ENCODE peak calls at places on chromosomes 7 and 10, in nine cellular contexts. H is CD8-positive, alpha-beta memory T cell; P is left ventricle myocardium inferior; S is astrocyte; F is CD8-positive, alpha-beta T cell; X is transverse colon; E is lower lobe of right lung; L is IMR-90; N is ovary. U is an unnamed sample. For H3K4me1, the result is how much of the 10 kb centered on the place peaks cover.

GRCh38 chr7:7529328-7529727 is 6.3 kb downstream of the COL28A1 start:
- DNase-seq in H (no peak), P (no peak), S (no peak), F (no peak), X (no peak), E (no peak), L (no peak), N (no peak), U (no peak)

GRCh38 chr7:92460510-92460909 is 13.2 kb downstream of the GATAD1 start:
- DNase-seq in H (no peak), P (no peak), S (no peak), F (no peak), X (no peak), E (no peak), L (no peak), N (no peak), U (no peak)

GRCh38 chr10:101831169-101831811 is 12.3 kb downstream of the KCNIP2 start:
- DNase-seq in H (no peak), P (no peak), S (no peak), F (no peak), X (no peak), E (peak), L (no peak), N (no peak), U (no peak)

GRCh38 chr10:115921795-115922194 is 351.2 kb downstream of the GFRA1 start:
- DNase-seq in H (no peak), P (no peak), S (peak), F (no peak), X (no peak), E (no peak), L (peak), N (no peak), U (no peak)

GRCh38 chr10:96395931-96396877 is 37.4 kb upstream of the OPALIN start:
- DNase-seq in H (peak), P (peak), S (peak), F (peak), X (peak), E (peak), L (peak), N (peak), U (peak)

GRCh38 chr7:38592737-38593136 is 38.4 kb downstream of the AMPH start:
- DNase-seq in H (no peak), P (no peak), S (no peak), F (no peak), X (peak), E (no peak), L (no peak), N (no peak), U (no peak)

GRCh38 chr10:282294-283139 is 147.3 kb downstream of the ZMYND11 start:
- DNase-seq in H (no peak), P (no peak), S (peak), F (no peak), X (no peak), E (no peak), L (peak), N (no peak), U (no peak)

GRCh38 chr10:104809288-104810090 is 168.4 kb downstream of the SORCS3 start:
- DNase-seq in H (no peak), P (no peak), S (peak), F (no peak), X (no peak), E (no peak), L (no peak), N (no peak), U (peak)

GRCh38 chr7:96093435-96093834 is 228.5 kb downstream of the SLC25A13 start:
- DNase-seq in H (no peak), P (no peak), S (peak), F (no peak), X (no peak), E (no peak), L (peak), N (no peak), U (no peak)

GRCh38 chr7:126840869-126841268 is 411.9 kb downstream of the GRM8 start:
- DNase-seq in H (no peak), P (no peak), S (no peak), F (no peak), X (no peak), E (no peak), L (no peak), N (no peak), U (peak)

GRCh38 chr7:19522486-19522885 is 186.4 kb downstream of the POLR1F start:
- DNase-seq in H (no peak), P (no peak), S (peak), F (no peak), X (no peak), E (no peak), L (peak), N (no peak), U (no peak)

GRCh38 chr10:66637273-66638036 is 288.4 kb upstream of the LRRTM3 start:
- DNase-seq in H (no peak), P (no peak), S (no peak), F (no peak), X (no peak), E (no peak), L (no peak), N (no peak), U (no peak)

GRCh38 chr7:93430917-93431588 is 143.5 kb downstream of the CALCR start:
- DNase-seq in H (no peak), P (no peak), S (no peak), F (no peak), X (no peak), E (no peak), L (no peak), N (no peak), U (no peak)

GRCh38 chr7:7883394-7883793 is 85.2 kb upstream of the GLCCI1 start:
- DNase-seq in H (no peak), P (no peak), S (no peak), F (no peak), X (no peak), E (no peak), L (no peak), N (no peak), U (no peak)

GRCh38 chr7:7641129-7641663 is 644 bp downstream of the UMAD1 start:
- DNase-seq in H (no peak), P (no peak), S (no peak), F (no peak), X (peak), E (no peak), L (peak), N (peak), U (peak)

GRCh38 chr10:98608417-98608816 is 161.7 kb upstream of the HPS1 start:
- DNase-seq in H (no peak), P (peak), S (no peak), F (no peak), X (peak), E (no peak), L (no peak), N (no peak), U (no peak)

GRCh38 chr10:113592380-113592779 is 39.5 kb downstream of the HABP2 start:
- DNase-seq in H (no peak), P (no peak), S (no peak), F (no peak), X (no peak), E (no peak), L (no peak), N (no peak), U (no peak)

GRCh38 chr7:32164341-32164996 is 94.3 kb upstream of the PDE1C start:
- DNase-seq in H (no peak), P (no peak), S (peak), F (no peak), X (peak), E (no peak), L (peak), N (no peak), U (peak)

GRCh38 chr7:158057446-158057845 is 530.2 kb downstream of the PTPRN2 start:
- DNase-seq in H (peak), P (no peak), S (no peak), F (no peak), X (no peak), E (no peak), L (no peak), N (no peak), U (no peak)

GRCh38 chr10:123884907-123885381 is 6.7 kb downstream of the CPXM2 start:
- DNase-seq in H (no peak), P (no peak), S (no peak), F (no peak), X (no peak), E (no peak), L (no peak), N (no peak), U (no peak)

GRCh38 chr10:100847440-100847839 is 65.3 kb upstream of the SLF2 start:
- DNase-seq in H (no peak), P (no peak), S (no peak), F (no peak), X (no peak), E (no peak), L (peak), N (no peak), U (no peak)

GRCh38 chr7:55477781-55478374 is 94.4 kb downstream of the VOPP1 start:
- DNase-seq in H (no peak), P (no peak), S (peak), F (no peak), X (no peak), E (no peak), L (peak), N (no peak), U (no peak)

GRCh38 chr10:7337431-7338171 is 73.2 kb downstream of the SFMBT2 start:
- DNase-seq in H (no peak), P (no peak), S (no peak), F (no peak), X (no peak), E (no peak), L (no peak), N (no peak), U (no peak)

GRCh38 chr10:11505636-11506035 is 105.8 kb downstream of the USP6NL start:
- DNase-seq in H (no peak), P (no peak), S (no peak), F (no peak), X (no peak), E (no peak), L (no peak), N (no peak), U (no peak)

GRCh38 chr7:142376356-142376997 is 118.6 kb upstream of the PRSS58 start:
- DNase-seq in H (no peak), P (no peak), S (no peak), F (no peak), X (no peak), E (no peak), L (no peak), N (no peak), U (no peak)

GRCh38 chr10:49734676-49735075 is 27.4 kb downstream of the OGDHL start:
- DNase-seq in H (no peak), P (no peak), S (no peak), F (no peak), X (peak), E (no peak), L (no peak), N (no peak), U (no peak)

GRCh38 chr10:78571286-78571685 is 497.5 kb upstream of the ZMIZ1 start:
- DNase-seq in H (no peak), P (no peak), S (no peak), F (no peak), X (no peak), E (no peak), L (no peak), N (no peak), U (no peak)

GRCh38 chr7:30559566-30559965 is 35.1 kb upstream of the GARS1 start:
- DNase-seq in H (no peak), P (no peak), S (no peak), F (no peak), X (no peak), E (no peak), L (no peak), N (no peak), U (no peak)

GRCh38 chr7:79454325-79454960 is 976 bp upstream of the MAGI2 start:
- DNase-seq in H (no peak), P (peak), S (peak), F (no peak), X (peak), E (peak), L (peak), N (peak), U (peak)

GRCh38 chr10:55668326-55668922 is 692.6 kb downstream of the ZWINT start:
- DNase-seq in H (no peak), P (no peak), S (no peak), F (no peak), X (no peak), E (no peak), L (no peak), N (no peak), U (peak)

GRCh38 chr10:132281915-132282666 is 25.7 kb downstream of the STK32C start:
- DNase-seq in H (no peak), P (no peak), S (no peak), F (no peak), X (no peak), E (peak), L (no peak), N (no peak), U (no peak)

GRCh38 chr7:2359610-2360009 is 5.0 kb downstream of the EIF3B start:
- DNase-seq in H (no peak), P (no peak), S (no peak), F (no peak), X (no peak), E (no peak), L (no peak), N (no peak), U (peak)

GRCh38 chr7:115731796-115732471 is 298.6 kb downstream of the TFEC start:
- DNase-seq in H (no peak), P (no peak), S (no peak), F (no peak), X (no peak), E (no peak), L (peak), N (no peak), U (no peak)

GRCh38 chr10:131127610-131128009 is 183.9 kb downstream of the TCERG1L start:
- DNase-seq in H (no peak), P (no peak), S (no peak), F (no peak), X (no peak), E (no peak), L (no peak), N (no peak), U (no peak)

GRCh38 chr10:131125511-131126225 is 185.9 kb downstream of the TCERG1L start:
- DNase-seq in H (peak), P (no peak), S (no peak), F (no peak), X (no peak), E (peak), L (no peak), N (no peak), U (no peak)

GRCh38 chr10:131128731-131129130 is 182.8 kb downstream of the TCERG1L start:
- DNase-seq in H (peak), P (no peak), S (no peak), F (no peak), X (no peak), E (no peak), L (no peak), N (no peak), U (no peak)

GRCh38 chr10:131126321-131127121 is 185.0 kb downstream of the TCERG1L start:
- DNase-seq in H (peak), P (no peak), S (no peak), F (no peak), X (no peak), E (no peak), L (no peak), N (no peak), U (no peak)

DNA sequence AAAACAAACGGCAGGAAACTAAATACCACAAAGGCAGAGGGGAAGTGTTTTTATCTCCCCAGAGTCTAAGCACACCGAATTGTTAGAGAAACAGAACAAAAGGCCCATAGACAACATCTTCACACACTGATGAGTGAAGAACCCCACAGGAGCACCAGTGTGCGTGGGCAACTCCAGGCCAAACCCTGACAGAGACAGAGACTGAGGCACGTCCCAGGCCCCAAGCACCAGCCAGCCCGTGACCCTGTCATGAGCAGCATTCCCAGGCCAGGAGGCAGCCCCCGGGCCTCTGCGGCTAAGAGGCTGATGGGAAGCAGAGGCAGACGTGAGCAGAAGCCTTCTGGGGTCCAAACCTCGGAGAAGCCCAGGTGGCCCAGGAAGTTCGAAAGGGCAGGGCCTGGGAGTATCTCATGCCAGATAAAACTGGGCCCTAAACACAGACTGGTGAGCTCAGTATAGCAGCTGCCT is 184.4 kb downstream of the TCERG1L start:
- DNase-seq in H (peak), P (no peak), S (no peak), F (no peak), X (no peak), E (no peak), L (no peak), N (no peak), U (no peak)
- H3K4me3 ChIP-seq in H (no peak), P (no peak), S (no peak), F (no peak), X (no peak), E (no peak), L (no peak), N (no peak), U (no peak)

DNA sequence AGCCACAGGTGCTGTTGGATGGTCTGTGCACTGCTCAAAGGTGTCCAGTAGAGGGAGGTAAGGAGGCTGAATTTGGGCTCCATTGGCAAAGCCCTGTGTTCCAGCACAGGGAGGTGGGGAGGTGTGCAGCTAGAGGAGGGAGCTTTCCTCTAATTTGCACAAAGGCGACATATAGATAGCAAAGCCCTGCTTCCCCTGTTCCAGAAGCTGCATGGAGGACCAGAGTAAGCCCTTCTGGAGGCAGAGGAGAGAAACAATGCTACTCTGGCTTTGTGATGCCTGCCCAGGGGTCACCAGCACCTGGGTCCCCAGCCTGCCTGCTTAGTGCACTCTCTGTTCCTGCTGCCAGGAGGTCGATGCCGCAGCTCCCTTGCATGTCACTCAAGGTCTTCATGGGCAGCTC is 3.4 kb upstream of the ARHGAP22 start:
- DNase-seq in H (peak), P (no peak), S (no peak), F (no peak), X (peak), E (no peak), L (no peak), N (no peak), U (peak)
- H3K4me1 ChIP-seq in H (under half), P (under half), S (under half), F (under half), X (under half), E (under half), L (under half), N (under half), U (under half)

DNA sequence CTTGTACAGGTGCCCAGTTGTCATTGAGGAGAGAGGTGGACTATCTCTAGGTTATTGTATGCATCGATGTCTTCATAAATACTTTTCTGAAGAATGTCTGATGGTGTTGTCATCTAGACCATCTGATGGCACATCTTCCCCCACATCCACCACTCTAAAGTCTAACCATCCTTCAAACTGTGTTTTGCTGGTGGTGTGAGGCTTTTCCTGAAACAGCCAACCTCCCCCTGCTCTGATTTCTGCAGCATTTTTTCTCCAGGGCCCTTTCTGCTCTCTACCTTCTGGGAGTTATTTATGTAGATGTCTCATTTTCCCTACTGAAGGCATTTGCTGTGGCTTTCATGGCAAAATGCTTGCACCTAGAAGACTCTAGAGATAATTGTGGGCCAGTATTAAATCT is 1.5 kb downstream of the PLCE1 start:
- DNase-seq in H (no peak), P (no peak), S (no peak), F (no peak), X (no peak), E (no peak), L (no peak), N (no peak), U (no peak)
- H3K4me3 ChIP-seq in H (no peak), P (peak), S (no peak), F (no peak), X (peak), E (peak), L (no peak), N (peak), U (no peak)

GRCh38 chr7:99131290-99131689 is 12.6 kb downstream of the SMURF1 start:
- DNase-seq in H (no peak), P (no peak), S (no peak), F (no peak), X (no peak), E (no peak), L (no peak), N (no peak), U (no peak)
- H3K4me1 ChIP-seq in H (under half), P (half or more), S (under half), F (under half), X (half or more), E (half or more), L (under half), N (under half), U (under half)

DNA sequence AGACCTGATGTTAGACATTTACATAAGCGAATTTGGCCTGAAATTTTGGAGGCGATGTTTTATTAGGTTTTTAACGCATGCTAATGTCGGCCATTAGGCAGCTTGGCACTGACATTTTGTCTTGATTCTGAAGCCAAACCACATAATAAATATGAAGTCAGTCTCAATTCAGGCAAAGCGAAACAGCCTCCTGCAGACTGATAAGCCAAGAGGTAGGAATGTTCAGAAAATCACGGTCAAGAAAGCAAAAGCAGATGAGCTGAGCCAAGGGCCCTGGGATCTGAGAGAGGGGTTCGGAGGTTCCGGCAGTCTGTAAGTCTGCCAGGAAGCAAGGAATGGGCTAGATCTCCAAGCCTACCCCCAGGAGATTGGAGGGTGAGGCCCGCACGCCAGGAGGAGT is 240.7 kb downstream of the PRPF18 start:
- DNase-seq in H (no peak), P (no peak), S (peak), F (no peak), X (no peak), E (no peak), L (peak), N (no peak), U (no peak)
- H3K4me3 ChIP-seq in H (no peak), P (no peak), S (no peak), F (no peak), X (no peak), E (peak), L (no peak), N (no peak), U (no peak)

GRCh38 chr7:128104109-128104742 is 73.0 kb upstream of the LRRC4 start:
- DNase-seq in H (no peak), P (peak), S (no peak), F (no peak), X (no peak), E (peak), L (no peak), N (peak), U (peak)

GRCh38 chr7:128108129-128108528 is 76.9 kb upstream of the LRRC4 start:
- DNase-seq in H (no peak), P (no peak), S (no peak), F (no peak), X (no peak), E (no peak), L (no peak), N (no peak), U (no peak)

GRCh38 chr7:128108641-128109423 is 77.6 kb upstream of the LRRC4 start:
- DNase-seq in H (no peak), P (no peak), S (no peak), F (no peak), X (no peak), E (no peak), L (no peak), N (no peak), U (no peak)

GRCh38 chr7:128105228-128106022 is 74.2 kb upstream of the LRRC4 start:
- DNase-seq in H (no peak), P (no peak), S (no peak), F (no peak), X (no peak), E (peak), L (no peak), N (no peak), U (no peak)

DNA sequence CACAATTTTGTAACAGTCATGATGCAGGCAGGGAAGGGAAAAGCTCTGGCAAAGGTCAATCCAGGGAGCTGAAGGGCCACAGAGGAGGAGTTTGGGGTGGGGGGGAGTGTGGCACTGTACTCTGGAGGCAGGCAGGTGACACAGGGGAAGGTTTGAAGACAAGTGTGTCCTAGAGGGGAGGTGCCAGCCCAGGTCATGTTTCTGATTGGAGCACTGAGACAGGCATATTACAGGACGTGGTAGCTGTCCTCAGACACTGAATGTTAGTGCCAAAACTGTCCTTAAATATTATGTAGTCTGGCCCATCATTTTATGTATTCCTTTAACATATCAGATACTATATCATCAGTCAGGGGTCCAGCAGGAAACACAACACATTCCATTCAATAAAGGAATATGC is 75.6 kb upstream of the LRRC4 start:
- DNase-seq in H (no peak), P (no peak), S (no peak), F (no peak), X (no peak), E (no peak), L (no peak), N (no peak), U (no peak)
- H3K4me1 ChIP-seq in H (half or more), P (under half), S (under half), F (half or more), X (under half), E (under half), L (under half), N (under half), U (under half)

GRCh38 chr7:139034336-139034735 is 1.5 kb downstream of the ZC3HAV1L start:
- DNase-seq in H (no peak), P (no peak), S (no peak), F (no peak), X (no peak), E (no peak), L (peak), N (no peak), U (no peak)
- H3K4me3 ChIP-seq in H (no peak), P (peak), S (peak), F (no peak), X (no peak), E (no peak), L (no peak), N (no peak), U (peak)